ENCODE peak calls at places on chromosomes 3 and 15, in four cellular contexts. E is K562, V is GM12878, U is HepG2. L is an unnamed sample.

GRCh38 chr3:197559662-197560061 is 3.9 kb upstream of the BDH1 start:
- DNase-seq in U (no peak), V (no peak), E (no peak), L (no peak)

GRCh38 chr3:96966181-96966929 is 152.0 kb downstream of the EPHA6 start:
- DNase-seq in V (no peak), E (no peak), U (no peak), L (no peak)

GRCh38 chr3:169562988-169563774 is 100.3 kb downstream of the MECOM start:
- DNase-seq in E (no peak), U (no peak), V (no peak), L (peak)

GRCh38 chr3:122868322-122868721 is 73.5 kb downstream of the SLC49A4 start:
- DNase-seq in U (no peak), E (no peak), V (no peak), L (no peak)

GRCh38 chr3:50675179-50676030 is 678 bp downstream of the DOCK3 start:
- DNase-seq in V (no peak), E (peak), U (no peak), L (peak)

GRCh38 chr3:62827550-62827949 is 47.7 kb downstream of the CADPS start:
- DNase-seq in E (no peak), V (no peak), U (no peak), L (no peak)

GRCh38 chr3:154050216-154050615 is 71.0 kb upstream of the ARHGEF26 start:
- DNase-seq in V (no peak), U (no peak), E (no peak), L (no peak)

GRCh38 chr15:70469651-70470555 is 293.5 kb downstream of the UACA start:
- DNase-seq in E (no peak), U (no peak), V (no peak), L (no peak)

GRCh38 chr3:171172070-171172469 is 145.6 kb upstream of the SLC2A2 start:
- DNase-seq in U (no peak), E (no peak), V (no peak), L (peak)

GRCh38 chr3:113277886-113278598 is 66.7 kb downstream of the BOC start:
- DNase-seq in E (no peak), V (no peak), U (no peak), L (no peak)

GRCh38 chr3:172193436-172193835 is 154.1 kb downstream of the FNDC3B start:
- DNase-seq in E (no peak), V (no peak), U (no peak), L (no peak)

GRCh38 chr3:58779934-58780333 is 113.4 kb upstream of the FAM3D start:
- DNase-seq in E (no peak), U (no peak), V (no peak), L (no peak)

GRCh38 chr3:77467702-77468407 is 428.0 kb downstream of the ROBO2 start:
- DNase-seq in E (no peak), V (no peak), U (no peak), L (no peak)

GRCh38 chr3:101518421-101518871 is 5.4 kb upstream of the SENP7 start:
- DNase-seq in U (peak), E (no peak), V (peak), L (no peak)

GRCh38 chr3:162538906-162539305 is 1042.3 kb downstream of the OTOL1 start:
- DNase-seq in E (no peak), V (no peak), U (no peak), L (no peak)

GRCh38 chr3:141875893-141876380 is 506 bp upstream of the ATP1B3 start:
- DNase-seq in E (peak), V (no peak), U (no peak), L (peak)

GRCh38 chr3:142896201-142896755 is 7.4 kb upstream of the PCOLCE2 start:
- DNase-seq in E (no peak), V (no peak), U (no peak), L (no peak)

GRCh38 chr3:180881065-180881801 is 31.2 kb upstream of the FXR1 start:
- DNase-seq in E (no peak), V (no peak), U (no peak), L (no peak)

GRCh38 chr15:52019394-52020252 is 604 bp downstream of the MAPK6 start:
- DNase-seq in E (peak), V (no peak), U (peak), L (peak)

GRCh38 chr15:92128788-92129187 is 264.9 kb upstream of the ST8SIA2 start:
- DNase-seq in E (no peak), U (no peak), V (no peak), L (no peak)

GRCh38 chr3:192106528-192106927 is 620.8 kb downstream of the FGF12 start:
- DNase-seq in E (no peak), V (no peak), U (no peak), L (no peak)

GRCh38 chr3:123818324-123818920 is 65.7 kb downstream of the MYLK start:
- DNase-seq in U (no peak), V (no peak), E (no peak), L (no peak)

GRCh38 chr3:190694335-190695001 is 168.0 kb downstream of the GMNC start:
- DNase-seq in U (no peak), E (no peak), V (no peak), L (no peak)

GRCh38 chr15:60414016-60414682 is 16.4 kb upstream of the ANXA2 start:
- DNase-seq in E (no peak), U (no peak), V (no peak), L (no peak)

GRCh38 chr15:87144775-87145174 is 1065.1 kb downstream of the AGBL1 start:
- DNase-seq in E (no peak), V (no peak), U (no peak), L (no peak)

GRCh38 chr15:31214864-31215489 is 111.7 kb upstream of the KLF13 start:
- DNase-seq in U (no peak), V (no peak), E (no peak), L (no peak)

GRCh38 chr15:61819386-61819785 is 240.9 kb downstream of the VPS13C start:
- DNase-seq in E (no peak), V (no peak), U (no peak), L (no peak)

GRCh38 chr3:177679568-177680441 is 482.5 kb upstream of the TBL1XR1 start:
- DNase-seq in E (peak), U (no peak), V (no peak), L (peak)

GRCh38 chr3:108024146-108024836 is 66.5 kb downstream of the CD47 start:
- DNase-seq in E (no peak), U (no peak), V (no peak), L (no peak)

GRCh38 chr15:99511529-99511864 is 54.3 kb upstream of the MEF2A start:
- DNase-seq in E (no peak), U (no peak), V (no peak), L (no peak)

GRCh38 chr3:142210608-142211007 is 14.8 kb downstream of the GK5 start:
- DNase-seq in E (no peak), U (no peak), V (no peak), L (no peak)

DNA sequence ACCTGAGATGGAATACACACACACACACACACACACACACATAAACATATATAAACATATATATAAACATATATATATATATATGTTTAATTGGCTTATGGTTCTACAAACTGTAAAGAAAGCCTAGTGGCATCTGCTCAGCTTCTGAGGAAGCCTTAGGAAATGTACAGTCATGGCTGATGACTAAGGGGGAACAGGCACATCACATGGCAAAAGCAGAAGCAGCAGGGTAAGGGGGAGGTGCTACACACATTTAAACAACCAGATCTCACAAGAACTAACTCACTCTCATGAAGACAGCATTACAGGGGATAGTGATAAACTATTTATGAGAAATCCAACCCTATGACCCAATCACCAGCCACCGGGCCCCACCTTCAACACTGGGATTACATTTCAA is 922.9 kb downstream of the SI start:
- DNase-seq in V (no peak), U (no peak), E (no peak), L (no peak)
- TF ChIP-seq FOXM1 in V (no peak), U (no peak), E (no peak), L (no peak)

DNA sequence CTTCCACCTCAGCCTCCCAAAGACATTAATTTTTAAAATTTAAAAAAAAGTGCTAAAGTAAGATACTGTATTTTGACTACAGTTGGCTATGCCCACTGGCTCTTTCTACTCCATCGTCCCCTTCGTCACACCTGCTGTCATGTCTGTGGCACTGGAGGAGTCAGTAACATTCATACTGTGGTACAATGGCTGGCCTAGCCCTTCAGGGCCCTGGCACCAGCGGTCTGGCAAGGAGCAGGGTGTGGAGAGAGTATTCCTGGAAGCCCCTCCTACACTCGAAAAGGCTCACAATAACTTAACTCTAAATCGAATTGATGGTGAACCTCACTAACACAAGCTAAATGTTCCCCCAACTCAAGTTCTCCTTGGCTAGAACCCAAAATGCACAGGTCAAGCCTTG is 89.7 kb upstream of the RASGRF1 start:
- DNase-seq in V (no peak), U (no peak), E (no peak), L (no peak)
- TF ChIP-seq FOXK2 in V (no peak), U (no peak), E (no peak), L (no peak)

GRCh38 chr3:12663311-12663935 is 494 bp downstream of the RAF1 start:
- DNase-seq in V (no peak), U (no peak), E (no peak), L (no peak)
- TF ChIP-seq FOXM1 in V (no peak), U (no peak), E (no peak), L (no peak)

GRCh38 chr3:129404130-129404529 is 24.3 kb downstream of the EFCAB12 start:
- DNase-seq in E (no peak), V (no peak), U (no peak), L (no peak)
- TF ChIP-seq FOXK2 in E (no peak), V (no peak), U (no peak), L (no peak)

GRCh38 chr15:39506146-39506545 is 74.7 kb upstream of the THBS1 start:
- DNase-seq in U (no peak), E (no peak), V (no peak), L (no peak)
- TF ChIP-seq FOXM1 in U (no peak), E (no peak), V (no peak), L (no peak)

GRCh38 chr15:73038186-73038585 is 14.1 kb upstream of the NEO1 start:
- DNase-seq in E (no peak), U (no peak), V (no peak), L (no peak)
- TF ChIP-seq FOXK2 in E (no peak), U (no peak), V (no peak), L (no peak)

GRCh38 chr3:53342353-53342752 is 5.0 kb downstream of the DCP1A start:
- DNase-seq in U (no peak), E (no peak), V (no peak), L (no peak)
- TF ChIP-seq FOXM1 in U (no peak), E (no peak), V (no peak), L (no peak)

GRCh38 chr15:25439456-25439836 is 622 bp upstream of the UBE3A start:
- DNase-seq in V (no peak), E (no peak), U (peak), L (no peak)
- TF ChIP-seq FOXK2 in V (no peak), E (no peak), U (no peak), L (no peak)

GRCh38 chr15:29014493-29014892 is 128.7 kb downstream of the APBA2 start:
- DNase-seq in U (no peak), V (no peak), E (no peak), L (no peak)

GRCh38 chr15:29021901-29022300 is 136.1 kb downstream of the APBA2 start:
- DNase-seq in U (no peak), E (no peak), V (no peak), L (no peak)

GRCh38 chr15:29018406-29018805 is 132.6 kb downstream of the APBA2 start:
- DNase-seq in E (no peak), V (no peak), U (no peak), L (no peak)

GRCh38 chr15:29024681-29025080 is 138.9 kb downstream of the APBA2 start:
- DNase-seq in U (no peak), E (no peak), V (no peak), L (no peak)

DNA sequence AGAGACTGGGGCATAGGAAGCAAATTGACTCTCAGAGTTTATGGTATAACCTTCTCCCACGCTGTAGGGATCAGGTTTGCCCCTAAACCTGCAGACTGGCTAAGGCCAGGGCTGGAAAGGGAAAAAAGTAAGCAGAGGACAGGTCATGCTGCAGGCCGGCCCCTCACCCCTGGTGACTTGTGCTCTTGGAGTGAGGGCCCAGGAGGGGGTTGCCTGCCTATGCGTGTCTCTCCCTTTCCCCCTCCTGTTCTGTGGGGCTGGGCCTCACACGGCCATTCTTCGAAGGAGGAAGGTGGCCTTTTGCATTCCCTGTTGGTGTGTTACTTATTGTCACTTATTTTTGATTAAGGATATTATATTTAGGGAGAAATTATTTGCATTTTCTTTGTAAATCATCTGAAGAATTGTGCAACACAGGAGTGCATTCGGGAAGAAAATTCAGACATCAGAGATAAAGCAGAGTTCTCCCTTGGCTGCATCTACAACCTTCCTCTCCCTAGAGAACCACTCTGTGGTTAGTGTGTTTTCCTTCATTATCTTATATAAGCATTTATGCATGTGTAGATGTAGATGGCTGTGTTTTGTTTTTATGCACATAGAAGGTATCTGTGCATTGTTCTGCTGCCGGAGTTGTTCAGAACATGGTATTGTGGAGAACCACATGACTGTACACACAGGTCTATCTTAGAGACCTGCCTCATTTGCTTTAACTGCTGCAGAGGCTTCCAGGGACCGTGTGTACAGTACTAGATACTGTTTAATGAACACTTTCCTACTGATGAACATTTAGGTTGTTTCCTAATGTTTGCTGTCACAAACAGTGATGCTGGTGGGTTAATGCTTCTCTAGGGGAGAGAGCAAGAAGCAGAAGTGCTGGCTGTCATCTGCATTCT is 133.5 kb downstream of the APBA2 start:
- DNase-seq in U (no peak), V (no peak), E (no peak), L (no peak)
- TF ChIP-seq FOXM1 in U (no peak), V (no peak), E (no peak), L (no peak)

DNA sequence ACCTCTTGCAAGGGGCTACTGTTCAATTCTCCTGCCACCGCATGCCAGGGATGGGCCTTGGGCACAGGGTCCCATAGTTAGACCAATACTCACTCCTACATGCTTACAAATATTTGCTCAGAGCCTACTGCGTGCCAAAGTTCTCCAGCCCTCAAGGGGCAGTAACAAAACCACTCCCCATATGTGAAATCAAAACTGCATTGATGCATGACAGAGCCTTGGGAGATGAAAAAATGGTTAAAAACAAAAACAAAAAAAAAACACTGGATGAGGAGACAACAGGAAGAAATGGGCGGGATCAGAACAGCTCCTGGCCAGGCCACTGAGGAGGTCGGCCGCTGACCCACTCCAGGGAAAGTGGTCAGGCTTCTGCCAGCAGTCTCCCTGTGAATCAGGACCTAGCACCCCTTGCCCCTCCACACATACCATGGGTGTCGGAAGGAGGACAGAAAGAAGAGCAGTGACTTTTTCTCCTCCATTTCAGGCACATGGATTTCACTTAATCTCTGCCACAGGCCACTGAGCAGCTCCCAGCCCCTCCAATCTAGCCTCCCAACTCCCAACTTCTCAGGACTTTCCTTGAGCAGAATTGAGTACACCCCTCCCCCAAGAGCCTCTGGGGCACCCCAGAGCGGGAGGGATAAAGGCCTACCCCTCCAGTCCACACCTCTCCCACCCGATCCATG is 2.8 kb downstream of the PLXNB1 start:
- DNase-seq in U (peak), E (no peak), V (no peak), L (no peak)
- TF ChIP-seq FOXK2 in U (no peak), E (no peak), V (no peak), L (no peak)

L was measured in HEK293T.